ENCODE peak calls at places on chromosomes 4 and X, in eight cellular contexts. Z is sigmoid colon, W is HCT116, Q is breast epithelium, P is GM12878, U is GM12891, J is H1, D is prostate gland. C is an unnamed sample.

GRCh38 chr4:85166318-85166717 is 199.8 kb upstream of the WDFY3 start:
- DNase-seq in Z (no peak), W (no peak), Q (no peak), P (no peak), U (no peak), J (no peak), D (no peak), C (no peak)

GRCh38 chr4:109263721-109264120 is 38.7 kb downstream of the COL25A1 start:
- DNase-seq in Z (no peak), W (no peak), Q (no peak), P (no peak), U (no peak), J (no peak), D (no peak), C (no peak)

GRCh38 chrX:73127700-73128241 is 48.5 kb upstream of the PABPC1L2A start:
- DNase-seq in Z (no peak), W (no peak), Q (no peak), P (no peak), U (no peak), J (peak), D (no peak), C (no peak)

GRCh38 chrX:40006025-40007017 is 91.4 kb downstream of the BCOR start:
- DNase-seq in Z (no peak), W (no peak), Q (peak), P (no peak), U (no peak), J (no peak), D (no peak), C (no peak)

GRCh38 chr4:75916091-75916661 is 13.9 kb upstream of the PPEF2 start:
- DNase-seq in Z (no peak), W (peak), Q (no peak), P (no peak), U (peak), J (no peak), D (no peak), C (no peak)

GRCh38 chrX:48919360-48919821 is 567 bp upstream of the PIM2 start:
- DNase-seq in Z (no peak), W (no peak), Q (no peak), P (no peak), U (no peak), J (no peak), D (no peak), C (no peak)

GRCh38 chr4:36206012-36206411 is 38.3 kb downstream of the ARAP2 start:
- DNase-seq in Z (no peak), W (no peak), Q (no peak), P (no peak), U (no peak), J (no peak), D (no peak), C (no peak)

GRCh38 chr4:100738388-100739165 is 220.8 kb upstream of the EMCN start:
- DNase-seq in Z (peak), W (peak), Q (no peak), P (no peak), U (no peak), J (peak), D (no peak), C (no peak)

GRCh38 chrX:580020-580419 is 50.6 kb upstream of the SHOX start:
- DNase-seq in Z (no peak), W (no peak), Q (no peak), P (no peak), U (no peak), J (no peak), D (no peak), C (no peak)

GRCh38 chr4:190020790-190021717 is 6.0 kb downstream of the FRG2 start:
- DNase-seq in Z (peak), W (no peak), Q (no peak), P (no peak), U (no peak), J (no peak), D (peak), C (peak)

GRCh38 chr4:93828332-93828829 is at the start of gene ATOH1:
- DNase-seq in Z (no peak), W (peak), Q (no peak), P (no peak), U (no peak), J (peak), D (no peak), C (no peak)

GRCh38 chrX:37783284-37783683 is 3.4 kb downstream of the CYBB start:
- DNase-seq in Z (no peak), W (no peak), Q (no peak), P (no peak), U (no peak), J (no peak), D (no peak), C (no peak)

GRCh38 chr4:137601924-137602323 is 69.6 kb upstream of the PCDH18 start:
- DNase-seq in Z (no peak), W (no peak), Q (no peak), P (no peak), U (no peak), J (no peak), D (no peak), C (no peak)

GRCh38 chrX:14501312-14501711 is 28.0 kb upstream of the GLRA2 start:
- DNase-seq in Z (peak), W (no peak), Q (no peak), P (no peak), U (no peak), J (no peak), D (peak), C (no peak)

GRCh38 chr4:10983885-10984284 is 299.3 kb upstream of the CLNK start:
- DNase-seq in Z (no peak), W (no peak), Q (no peak), P (no peak), U (no peak), J (no peak), D (no peak), C (no peak)

GRCh38 chr4:40409835-40410234 is 74.7 kb downstream of the CHRNA9 start:
- DNase-seq in Z (no peak), W (no peak), Q (no peak), P (no peak), U (no peak), J (no peak), D (no peak), C (no peak)

GRCh38 chr4:7777871-7778523 is 161.7 kb downstream of the AFAP1 start:
- DNase-seq in Z (peak), W (no peak), Q (peak), P (no peak), U (no peak), J (no peak), D (no peak), C (no peak)

GRCh38 chr4:13454786-13455185 is 29.4 kb downstream of the RAB28 start:
- DNase-seq in Z (no peak), W (no peak), Q (no peak), P (no peak), U (no peak), J (no peak), D (no peak), C (no peak)

GRCh38 chr4:153281476-153281875 is 63.0 kb upstream of the MND1 start:
- DNase-seq in Z (no peak), W (no peak), Q (no peak), P (no peak), U (no peak), J (no peak), D (no peak), C (no peak)

GRCh38 chr4:7160439-7160838 is 31.9 kb upstream of the SORCS2 start:
- DNase-seq in Z (peak), W (no peak), Q (peak), P (no peak), U (no peak), J (no peak), D (no peak), C (no peak)

GRCh38 chr4:25834411-25835107 is 28.2 kb downstream of the SEL1L3 start:
- DNase-seq in Z (no peak), W (no peak), Q (no peak), P (no peak), U (no peak), J (no peak), D (no peak), C (no peak)

GRCh38 chr4:106062452-106062875 is 167.2 kb downstream of the NPNT start:
- DNase-seq in Z (no peak), W (no peak), Q (no peak), P (no peak), U (no peak), J (no peak), D (no peak), C (no peak)

GRCh38 chrX:118254611-118255010 is 91.3 kb upstream of the WDR44 start:
- DNase-seq in Z (no peak), W (peak), Q (no peak), P (peak), U (no peak), J (no peak), D (peak), C (peak)

GRCh38 chr4:168059251-168059650 is 33.1 kb upstream of the ANXA10 start:
- DNase-seq in Z (no peak), W (no peak), Q (no peak), P (no peak), U (no peak), J (no peak), D (no peak), C (no peak)

GRCh38 chr4:93828830-93829530 is 427 bp downstream of the ATOH1 start:
- DNase-seq in Z (no peak), W (no peak), Q (no peak), P (no peak), U (no peak), J (no peak), D (no peak), C (no peak)

GRCh38 chr4:20997886-20998285 is 297.6 kb downstream of the PACRGL start:
- DNase-seq in Z (no peak), W (no peak), Q (no peak), P (no peak), U (no peak), J (no peak), D (no peak), C (no peak)

GRCh38 chr4:183834252-183834651 is 70.9 kb upstream of the STOX2 start:
- DNase-seq in Z (no peak), W (no peak), Q (no peak), P (no peak), U (no peak), J (no peak), D (no peak), C (no peak)

GRCh38 chrX:55187281-55187680 is 32.9 kb upstream of the PAGE5 start:
- DNase-seq in Z (no peak), W (no peak), Q (no peak), P (no peak), U (no peak), J (no peak), D (no peak), C (no peak)

GRCh38 chr4:4762909-4763814 is 96.3 kb upstream of the MSX1 start:
- DNase-seq in Z (no peak), W (peak), Q (no peak), P (peak), U (peak), J (no peak), D (no peak), C (peak)

GRCh38 chr4:1868293-1868692 is 2.9 kb upstream of the NSD2 start:
- DNase-seq in Z (no peak), W (no peak), Q (no peak), P (no peak), U (no peak), J (no peak), D (no peak), C (no peak)
- TF ChIP-seq POLR2A in Z (no peak), W (no peak), Q (no peak), P (no peak), U (no peak), J (no peak), D (no peak), C (no peak)

GRCh38 chr4:91322961-91323360 is 980.8 kb upstream of the GRID2 start:
- DNase-seq in Z (no peak), W (no peak), Q (no peak), P (no peak), U (no peak), J (no peak), D (no peak), C (no peak)

GRCh38 chr4:91325495-91325894 is 978.3 kb upstream of the GRID2 start:
- DNase-seq in Z (no peak), W (peak), Q (no peak), P (no peak), U (no peak), J (no peak), D (no peak), C (no peak)

DNA sequence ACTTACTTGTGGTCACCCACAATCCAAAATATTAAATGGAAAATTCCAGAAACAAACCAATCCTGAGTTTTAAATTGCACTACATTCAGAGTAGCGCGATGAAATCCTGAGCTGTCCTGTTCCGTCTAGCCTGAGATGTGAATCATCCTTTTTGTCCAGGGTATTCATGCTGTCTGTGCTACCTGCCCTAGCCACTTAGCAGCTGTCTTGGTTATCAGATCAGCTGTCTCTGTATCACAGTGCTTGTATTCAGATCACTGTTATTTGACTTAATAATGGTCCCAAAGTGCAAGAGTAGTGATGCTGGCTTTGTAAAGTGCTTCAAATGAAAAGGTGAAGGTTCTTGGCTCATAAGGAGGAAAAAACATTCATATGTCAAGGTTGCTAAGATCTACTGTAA is 983.9 kb upstream of the GRID2 start:
- DNase-seq in Z (no peak), W (no peak), Q (no peak), P (no peak), U (no peak), J (no peak), D (no peak), C (no peak)
- TF ChIP-seq POLR2AphosphoS5 in Z (no peak), W (no peak), Q (no peak), P (no peak), U (no peak), J (no peak), D (no peak), C (no peak)

DNA sequence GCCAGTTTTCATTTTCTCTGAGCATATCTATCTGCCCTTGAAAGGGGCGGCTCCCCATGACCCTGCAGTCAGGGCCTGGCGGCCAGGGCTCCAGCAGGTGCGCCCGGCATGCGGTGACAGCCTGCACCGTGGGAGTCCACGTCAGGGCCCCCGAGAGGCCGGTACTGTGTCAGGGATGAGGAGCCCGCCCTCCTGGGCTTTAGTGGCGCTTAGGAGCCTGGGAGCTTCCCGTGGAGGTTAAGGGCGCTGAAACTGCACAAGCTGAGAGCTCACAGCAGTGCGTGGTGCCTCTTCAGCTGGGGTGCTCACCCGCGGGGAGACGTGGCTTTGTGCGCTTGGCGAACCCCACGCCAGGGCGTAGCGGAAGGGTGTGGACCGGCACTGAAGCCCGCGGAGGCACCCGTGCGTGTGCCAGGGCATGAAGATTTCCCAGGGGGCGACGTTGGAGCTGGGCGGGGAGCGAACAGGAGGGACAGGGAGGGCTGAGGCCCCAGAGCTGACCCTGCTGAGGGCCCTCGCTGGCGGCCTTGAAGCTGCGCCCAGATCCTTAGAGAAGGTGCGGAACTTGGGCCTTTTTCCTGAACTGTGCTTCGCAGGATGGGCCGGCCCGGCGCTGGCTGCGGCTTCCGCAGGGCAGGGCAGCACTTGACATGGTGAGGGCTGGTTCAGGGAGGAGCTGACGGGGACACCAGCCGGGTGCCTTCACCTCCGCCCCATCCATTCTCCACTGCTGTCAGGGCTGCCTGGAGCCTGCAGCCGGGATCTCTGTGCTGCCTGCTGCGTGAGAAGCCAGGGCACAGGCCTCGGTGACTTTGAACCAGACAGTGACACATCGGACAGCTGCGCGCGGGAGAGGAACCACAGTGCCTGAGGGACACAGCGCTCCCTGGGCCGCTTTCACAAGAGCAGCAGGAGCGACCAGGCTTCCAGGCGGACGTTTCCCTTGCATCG is 32.9 kb downstream of the HTT-AS start:
- DNase-seq in Z (peak), W (no peak), Q (peak), P (no peak), U (no peak), J (no peak), D (peak), C (peak)
- TF ChIP-seq POLR2A in Z (no peak), W (no peak), Q (no peak), P (peak), U (peak), J (no peak), D (no peak), C (peak)

GRCh38 chrX:149846789-149847188 is 34.2 kb upstream of the MAGEA8 start:
- DNase-seq in Z (no peak), W (no peak), Q (no peak), P (no peak), U (no peak), J (no peak), D (no peak), C (no peak)
- TF ChIP-seq POLR2AphosphoS5 in Z (no peak), W (no peak), Q (no peak), P (no peak), U (no peak), J (no peak), D (no peak), C (no peak)

GRCh38 chrX:22691966-22692565 is 307.7 kb upstream of the DDX53 start:
- DNase-seq in Z (no peak), W (no peak), Q (no peak), P (no peak), U (no peak), J (no peak), D (no peak), C (no peak)
- TF ChIP-seq POLR2A in Z (no peak), W (no peak), Q (no peak), P (no peak), U (no peak), J (no peak), D (no peak), C (no peak)

C was measured in GM12892.